ENCODE peak calls at places on chromosomes 16 and 17, in five cellular contexts. One of them, this sample, is unnamed.

GRCh38 chr16:67926181-67926742 is 5.4 kb downstream of the CTRL start:
- DNase-seq in ovary: no peak
- DNase-seq in lower leg skin: no peak
- DNase-seq in adrenal gland: no peak
- DNase-seq in IMR-90: peak
- DNase-seq in this sample: no peak

GRCh38 chr17:4412933-4413831 is 20.6 kb upstream of the SPNS3 start:
- DNase-seq in ovary: peak
- DNase-seq in lower leg skin: peak
- DNase-seq in adrenal gland: peak
- DNase-seq in IMR-90: peak
- DNase-seq in this sample: peak

GRCh38 chr17:41782142-41782541 is 4.4 kb downstream of the JUP start:
- DNase-seq in ovary: no peak
- DNase-seq in lower leg skin: no peak
- DNase-seq in adrenal gland: no peak
- DNase-seq in IMR-90: no peak
- DNase-seq in this sample: no peak

GRCh38 chr17:55327225-55328088 is 62.7 kb downstream of the HLF start:
- DNase-seq in ovary: no peak
- DNase-seq in lower leg skin: no peak
- DNase-seq in adrenal gland: no peak
- DNase-seq in IMR-90: no peak
- DNase-seq in this sample: no peak

GRCh38 chr16:68093816-68094613 is 8.8 kb downstream of the NFATC3 start:
- DNase-seq in ovary: no peak
- DNase-seq in lower leg skin: no peak
- DNase-seq in adrenal gland: no peak
- DNase-seq in IMR-90: peak
- DNase-seq in this sample: peak

GRCh38 chr17:49676276-49676868 is 1.5 kb downstream of the SPOP start:
- DNase-seq in ovary: no peak
- DNase-seq in lower leg skin: no peak
- DNase-seq in adrenal gland: no peak
- DNase-seq in IMR-90: peak
- DNase-seq in this sample: peak

GRCh38 chr17:77609553-77610517 is 348.7 kb upstream of the TNRC6C start:
- DNase-seq in ovary: no peak
- DNase-seq in lower leg skin: no peak
- DNase-seq in adrenal gland: peak
- DNase-seq in IMR-90: no peak
- DNase-seq in this sample: peak

GRCh38 chr17:80862341-80862969 is 129.2 kb upstream of the CHMP6 start:
- DNase-seq in ovary: no peak
- DNase-seq in lower leg skin: no peak
- DNase-seq in adrenal gland: no peak
- DNase-seq in IMR-90: no peak
- DNase-seq in this sample: no peak

GRCh38 chr17:51461578-51462004 is 201.2 kb downstream of the UTP18 start:
- DNase-seq in ovary: peak
- DNase-seq in lower leg skin: no peak
- DNase-seq in adrenal gland: peak
- DNase-seq in IMR-90: peak
- DNase-seq in this sample: peak

GRCh38 chr17:75386430-75386829 is 19.0 kb downstream of the GRB2 start:
- DNase-seq in ovary: no peak
- DNase-seq in lower leg skin: no peak
- DNase-seq in adrenal gland: no peak
- DNase-seq in IMR-90: no peak
- DNase-seq in this sample: no peak

GRCh38 chr16:84952335-84953050 is 58.8 kb downstream of the ZDHHC7 start:
- DNase-seq in ovary: peak
- DNase-seq in lower leg skin: peak
- DNase-seq in adrenal gland: peak
- DNase-seq in IMR-90: peak
- DNase-seq in this sample: peak

GRCh38 chr16:84953051-84953746 is 58.1 kb downstream of the ZDHHC7 start:
- DNase-seq in ovary: no peak
- DNase-seq in lower leg skin: no peak
- DNase-seq in adrenal gland: no peak
- DNase-seq in IMR-90: no peak
- DNase-seq in this sample: no peak

GRCh38 chr16:84948855-84949610 is 62.3 kb downstream of the ZDHHC7 start:
- DNase-seq in ovary: no peak
- DNase-seq in lower leg skin: no peak
- DNase-seq in adrenal gland: no peak
- DNase-seq in IMR-90: no peak
- DNase-seq in this sample: no peak

GRCh38 chr16:84949776-84950436 is 61.4 kb downstream of the ZDHHC7 start:
- DNase-seq in ovary: no peak
- DNase-seq in lower leg skin: no peak
- DNase-seq in adrenal gland: no peak
- DNase-seq in IMR-90: no peak
- DNase-seq in this sample: no peak

DNA sequence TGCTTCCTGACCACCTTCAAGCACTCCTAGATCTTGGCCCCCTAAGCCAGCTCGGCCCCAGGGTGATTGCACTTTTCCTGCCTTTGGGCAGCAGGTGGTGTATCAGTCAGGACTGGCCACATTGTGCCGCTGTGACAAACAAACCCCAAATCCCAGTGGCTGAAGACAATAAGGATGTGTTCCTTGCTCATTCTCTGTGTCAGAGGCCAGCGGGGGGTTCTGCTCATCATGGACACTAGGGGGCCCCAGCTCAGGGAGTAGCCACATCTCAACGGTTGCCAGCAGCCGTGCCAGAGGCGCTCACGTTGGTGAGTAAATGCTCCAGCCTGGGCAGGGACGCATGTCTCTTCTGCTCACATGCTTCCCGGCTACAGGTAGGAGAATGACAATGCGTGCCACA is 60.4 kb downstream of the ZDHHC7 start:
- DNase-seq in ovary: no peak
- DNase-seq in lower leg skin: no peak
- DNase-seq in adrenal gland: no peak
- DNase-seq in IMR-90: no peak
- DNase-seq in this sample: peak
- TF ChIP-seq CTCF in ovary: no peak
- TF ChIP-seq CTCF in lower leg skin: no peak
- TF ChIP-seq CTCF in adrenal gland: no peak
- TF ChIP-seq CTCF in IMR-90: peak
- TF ChIP-seq CTCF in this sample: peak

GRCh38 chr16:87744750-87745514 is 20.9 kb downstream of the KLHDC4 start:
- DNase-seq in ovary: no peak
- DNase-seq in lower leg skin: no peak
- DNase-seq in adrenal gland: no peak
- DNase-seq in IMR-90: no peak
- DNase-seq in this sample: no peak

GRCh38 chr16:87742781-87743490 is 22.9 kb downstream of the KLHDC4 start:
- DNase-seq in ovary: no peak
- DNase-seq in lower leg skin: no peak
- DNase-seq in adrenal gland: no peak
- DNase-seq in IMR-90: no peak
- DNase-seq in this sample: no peak

GRCh38 chr16:87746178-87746577 is 19.6 kb downstream of the KLHDC4 start:
- DNase-seq in ovary: no peak
- DNase-seq in lower leg skin: no peak
- DNase-seq in adrenal gland: no peak
- DNase-seq in IMR-90: no peak
- DNase-seq in this sample: no peak

GRCh38 chr16:87741700-87742415 is 23.9 kb downstream of the KLHDC4 start:
- DNase-seq in ovary: no peak
- DNase-seq in lower leg skin: no peak
- DNase-seq in adrenal gland: no peak
- DNase-seq in IMR-90: no peak
- DNase-seq in this sample: no peak

GRCh38 chr16:87747626-87748025 is 18.2 kb downstream of the KLHDC4 start:
- DNase-seq in ovary: no peak
- DNase-seq in lower leg skin: no peak
- DNase-seq in adrenal gland: no peak
- DNase-seq in IMR-90: no peak
- DNase-seq in this sample: no peak
- TF ChIP-seq CTCF in ovary: no peak
- TF ChIP-seq CTCF in lower leg skin: no peak
- TF ChIP-seq CTCF in adrenal gland: no peak
- TF ChIP-seq CTCF in IMR-90: no peak
- TF ChIP-seq CTCF in this sample: no peak

GRCh38 chr17:64016248-64016784 is 4.1 kb downstream of the ICAM2 start:
- DNase-seq in ovary: no peak
- DNase-seq in lower leg skin: no peak
- DNase-seq in adrenal gland: no peak
- DNase-seq in IMR-90: no peak
- DNase-seq in this sample: no peak
- TF ChIP-seq CTCF in ovary: no peak
- TF ChIP-seq CTCF in lower leg skin: no peak
- TF ChIP-seq CTCF in adrenal gland: no peak
- TF ChIP-seq CTCF in IMR-90: no peak
- TF ChIP-seq CTCF in this sample: peak

DNA sequence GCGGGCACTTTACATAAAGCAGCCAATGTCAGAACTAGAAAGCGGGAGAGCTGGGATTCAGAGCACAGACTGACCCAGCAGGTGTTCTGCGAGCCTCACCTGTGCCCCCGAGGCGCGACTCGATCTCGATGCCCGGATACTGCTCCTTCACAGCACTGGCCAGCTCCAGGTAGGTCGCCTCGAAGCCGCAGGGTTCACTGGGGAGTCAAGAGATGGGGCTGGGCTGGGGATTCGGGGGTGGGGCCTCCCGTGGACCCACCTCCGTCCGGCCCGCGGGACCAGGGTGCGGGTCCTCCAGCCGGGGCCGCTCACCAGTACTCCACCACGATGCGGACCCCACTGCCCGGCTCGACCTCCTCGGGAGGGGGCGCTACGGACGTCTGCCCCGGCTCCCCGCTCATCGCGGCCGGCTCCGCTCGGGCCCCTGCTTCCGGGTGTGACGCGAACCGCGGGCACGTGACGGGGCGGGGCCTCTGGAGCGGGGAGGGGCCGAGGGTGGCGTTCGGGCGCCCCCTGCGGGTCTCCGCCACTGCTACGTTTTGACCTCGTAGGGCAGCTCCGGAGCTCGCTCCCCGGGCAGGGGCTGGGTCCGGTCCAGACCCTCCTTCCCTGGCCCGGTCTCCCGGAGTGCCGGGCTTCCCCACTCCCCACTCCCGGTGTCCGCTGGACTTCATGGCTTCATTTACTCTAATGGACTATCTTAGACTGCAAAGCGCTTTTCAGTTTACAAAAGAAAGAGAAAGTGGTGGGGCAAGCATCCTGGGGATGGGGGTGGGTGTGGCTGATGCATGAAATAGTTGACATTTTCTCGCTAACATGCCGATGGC is at the start of gene MIEN1:
- DNase-seq in ovary: peak
- DNase-seq in lower leg skin: peak
- DNase-seq in adrenal gland: peak
- DNase-seq in IMR-90: peak
- DNase-seq in this sample: peak
- TF ChIP-seq CTCF in ovary: peak
- TF ChIP-seq CTCF in lower leg skin: no peak
- TF ChIP-seq CTCF in adrenal gland: peak
- TF ChIP-seq CTCF in IMR-90: peak
- TF ChIP-seq CTCF in this sample: peak

This sample was measured in activated CD8-positive, alpha-beta T cell treated with anti-CD3 and anti-CD28 coated beads for 36 hours.